ENCODE peak calls at places on chromosomes 5 and 9, in six cellular contexts. J is lung microvascular endothelial cell, X is HCT116, Q is NCI-H524 treated with DMSO at 0.1 percent for 48 hours, D is sigmoid colon, O is mesothelial cell of epicardium. T is an unnamed sample.

GRCh38 chr5:138702827-138703194 is 50.4 kb upstream of the CTNNA1 start:
- DNase-seq in J (no peak), X (no peak), O (no peak), D (no peak), Q (no peak), T (no peak)

GRCh38 chr9:114271556-114272510 is 51.1 kb upstream of the ORM1 start:
- DNase-seq in D (peak; percentile 75), Q (no peak), X (peak; percentile 28), O (no peak), J (peak; percentile 58), T (peak; percentile 80)

GRCh38 chr5:174560861-174561260 is 163.5 kb upstream of the MSX2 start:
- DNase-seq in D (no peak), J (no peak), Q (no peak), O (no peak), X (no peak), T (no peak)

GRCh38 chr9:98654247-98654646 is 54.5 kb downstream of the GABBR2 start:
- DNase-seq in Q (peak; percentile 96), X (no peak), O (no peak), D (no peak), J (no peak), T (no peak)

GRCh38 chr5:172429201-172429940 is 25.0 kb downstream of the SH3PXD2B start:
- DNase-seq in O (no peak), D (peak; percentile 84), J (no peak), X (no peak), Q (no peak), T (no peak)

GRCh38 chr9:92971121-92971520 is 23.8 kb downstream of the FGD3 start:
- DNase-seq in Q (no peak), X (no peak), J (no peak), O (no peak), D (no peak), T (peak; percentile 46)

GRCh38 chr9:98678244-98678842 is 30.4 kb downstream of the GABBR2 start:
- DNase-seq in J (peak; percentile 35), D (no peak), O (no peak), X (peak; percentile 26), Q (no peak), T (peak; percentile 46)

GRCh38 chr9:121023064-121023463 is 27.0 kb downstream of the C5 start:
- DNase-seq in O (no peak), X (peak; percentile 41), J (no peak), D (no peak), Q (no peak), T (no peak)

GRCh38 chr5:669111-669841 is 23.9 kb downstream of the TPPP start:
- DNase-seq in Q (no peak), O (no peak), D (peak; percentile 76), J (no peak), X (no peak), T (peak; percentile 97)

GRCh38 chr5:102971693-102972293 is 148.1 kb downstream of the GIN1 start:
- DNase-seq in D (no peak), O (no peak), J (peak; percentile 53), X (peak; percentile 26), Q (no peak), T (no peak)

GRCh38 chr5:57499262-57500050 is 16.8 kb upstream of the ACTBL2 start:
- DNase-seq in O (no peak), X (peak; percentile 62), Q (peak; percentile 6), D (no peak), J (peak; percentile 79), T (peak; percentile 21)

GRCh38 chr9:99726758-99727157 is 94.9 kb upstream of the NR4A3 start:
- DNase-seq in X (no peak), O (no peak), D (no peak), J (no peak), Q (no peak), T (no peak)

GRCh38 chr9:106110483-106110882 is 416.1 kb downstream of the TMEM38B start:
- DNase-seq in X (no peak), O (no peak), Q (no peak), J (no peak), D (no peak), T (no peak)

GRCh38 chr9:87588339-87588738 is 90.7 kb downstream of the DAPK1 start:
- DNase-seq in X (no peak), Q (no peak), J (no peak), D (no peak), O (no peak), T (no peak)

GRCh38 chr5:32276173-32276853 is 36.4 kb downstream of the MTMR12 start:
- DNase-seq in O (no peak), D (no peak), Q (no peak), X (no peak), J (peak; percentile 94), T (peak; percentile 43)

GRCh38 chr9:8718121-8718725 is 918.6 kb upstream of the DMAC1 start:
- DNase-seq in J (no peak), D (no peak), Q (no peak), X (no peak), O (no peak), T (no peak)

GRCh38 chr9:35027871-35028270 is 38.3 kb downstream of the DNAJB5 start:
- DNase-seq in Q (no peak), O (no peak), X (no peak), J (no peak), D (no peak), T (no peak)

GRCh38 chr5:176833286-176833685 is 22.9 kb downstream of the UNC5A start:
- DNase-seq in J (no peak), Q (no peak), O (no peak), X (no peak), D (no peak), T (no peak)

GRCh38 chr9:79883073-79883645 is 311.4 kb downstream of the TLE4 start:
- DNase-seq in O (no peak), X (no peak), J (no peak), D (no peak), Q (no peak), T (no peak)

GRCh38 chr9:121699271-121700164 is 48.1 kb downstream of the DAB2IP start:
- DNase-seq in J (peak; percentile 73), O (peak; percentile 48), X (no peak), D (peak; percentile 84), Q (no peak), T (no peak)

GRCh38 chr9:109507421-109507838 is 9.3 kb upstream of the PTPN3 start:
- DNase-seq in D (no peak), X (no peak), O (no peak), J (peak; percentile 71), Q (no peak), T (no peak)